ENCODE peak calls at places on chromosome 4, in seven cellular contexts. P is stomach; B is CD8-positive, alpha-beta T cell; G is GM23338; X is colonic mucosa; I is suprapubic skin; V is mucosa of descending colon. D is an unnamed sample.

GRCh38 chr4:87523307-87523706 is 5.9 kb downstream of the SPARCL1 start:
- DNase-seq in I (no peak), V (no peak), P (no peak), B (no peak), G (no peak), X (no peak), D (no peak)

GRCh38 chr4:5956285-5957021 is 61.8 kb downstream of the C4orf50 start:
- DNase-seq in P (peak; percentile 45), I (peak; percentile 75), B (no peak), X (no peak), G (peak; percentile 50), V (no peak), D (no peak)

GRCh38 chr4:38948551-38948950 is 80.9 kb downstream of the FAM114A1 start:
- DNase-seq in P (no peak), G (no peak), I (no peak), X (no peak), V (peak; percentile 31), B (no peak), D (peak; percentile 85)

GRCh38 chr4:112994732-112995131 is 54.7 kb upstream of the ANK2 start:
- DNase-seq in I (no peak), P (no peak), V (no peak), B (no peak), X (no peak), G (no peak), D (no peak)

GRCh38 chr4:106583567-106583966 is 215.0 kb upstream of the GIMD1 start:
- DNase-seq in G (peak; percentile 5), B (no peak), X (no peak), P (no peak), V (no peak), I (no peak), D (peak; percentile 84)

GRCh38 chr4:114272226-114272625 is 292.8 kb upstream of the ARSJ start:
- DNase-seq in B (no peak), G (no peak), P (no peak), I (no peak), V (no peak), X (no peak), D (peak; percentile 94)

GRCh38 chr4:130210871-130211270 is 1114.9 kb downstream of the C4orf33 start:
- DNase-seq in V (no peak), B (no peak), P (no peak), G (no peak), I (no peak), X (no peak), D (peak; percentile 64)

GRCh38 chr4:83022724-83023427 is 12.1 kb upstream of the COPS4 start:
- DNase-seq in G (no peak), B (no peak), I (no peak), V (no peak), X (no peak), P (no peak), D (no peak)

GRCh38 chr4:40621592-40622512 is 7.8 kb downstream of the RBM47 start:
- DNase-seq in P (peak; percentile 82), V (no peak), B (no peak), I (peak; percentile 88), X (peak; percentile 63), G (peak; percentile 72), D (peak; percentile 99)

GRCh38 chr4:170089743-170090666 is at the start of gene AADAT:
- DNase-seq in P (peak; percentile 69), G (peak; percentile 95), B (no peak), I (peak; percentile 83), X (peak; percentile 76), V (peak; percentile 83), D (peak; percentile 19)

GRCh38 chr4:41882622-41883347 is 52.4 kb upstream of the TMEM33 start:
- DNase-seq in P (peak; percentile 42), I (no peak), B (peak; percentile 24), X (peak; percentile 38), G (peak; percentile 57), V (peak; percentile 59), D (no peak)

GRCh38 chr4:156560701-156561100 is 410.9 kb downstream of the PDGFC start:
- DNase-seq in V (no peak), I (no peak), B (no peak), X (no peak), G (no peak), P (no peak), D (no peak)

GRCh38 chr4:120842046-120842445 is 80.5 kb downstream of the PRDM5 start:
- DNase-seq in G (no peak), X (no peak), B (no peak), P (no peak), V (no peak), I (no peak), D (no peak)

GRCh38 chr4:95551653-95552052 is 2.9 kb upstream of the UNC5C start:
- DNase-seq in P (no peak), G (no peak), I (no peak), V (no peak), B (no peak), X (no peak), D (no peak)

GRCh38 chr4:2251795-2252529 is 9.9 kb downstream of the MXD4 start:
- DNase-seq in X (peak; percentile 9), P (peak; percentile 23), B (no peak), I (peak; percentile 45), V (no peak), G (no peak), D (no peak)

GRCh38 chr4:40303751-40304150 is 31.4 kb upstream of the CHRNA9 start:
- DNase-seq in G (no peak), P (no peak), V (no peak), B (no peak), I (no peak), X (no peak), D (no peak)

GRCh38 chr4:53959373-53959772 is 105.0 kb downstream of the CHIC2 start:
- DNase-seq in P (no peak), G (no peak), I (no peak), B (no peak), V (no peak), X (no peak), D (no peak)

GRCh38 chr4:88522702-88523324 is 763 bp downstream of the PYURF start:
- DNase-seq in I (no peak), B (no peak), V (peak; percentile 45), G (peak; percentile 41), X (peak; percentile 47), P (peak; percentile 38), D (no peak)

GRCh38 chr4:146105464-146105863 is 70.1 kb upstream of the LSM6 start:
- DNase-seq in I (no peak), P (no peak), B (no peak), G (no peak), V (no peak), X (no peak), D (no peak)

DNA sequence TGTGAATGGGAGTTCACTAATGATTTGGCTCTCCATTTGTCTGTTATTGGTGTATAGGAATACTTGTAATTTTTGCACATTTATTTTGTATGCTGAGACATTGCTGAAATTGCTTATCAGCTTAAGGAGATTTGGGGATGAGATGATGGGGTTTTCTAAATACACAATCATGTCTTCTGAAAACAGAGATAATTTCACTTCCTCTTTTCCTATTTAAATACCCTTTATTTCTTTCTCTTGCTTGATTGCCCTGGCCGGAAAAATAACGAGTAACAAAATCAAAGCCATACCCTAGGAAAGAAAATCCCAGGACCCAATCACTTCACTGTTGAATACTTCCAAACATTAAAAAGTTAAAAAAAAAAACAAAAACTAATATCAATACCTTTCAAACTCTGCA is 67.7 kb upstream of the UGT2B4 start:
- DNase-seq in V (no peak), G (no peak), X (no peak), P (no peak), B (no peak), I (no peak), D (no peak)
- H3K4me3 ChIP-seq in V (no peak overlapping the region), G (no peak overlapping the region), X (no peak overlapping the region), P (no peak overlapping the region), B (no peak overlapping the region), I (no peak overlapping the region), D (no peak overlapping the region)

DNA sequence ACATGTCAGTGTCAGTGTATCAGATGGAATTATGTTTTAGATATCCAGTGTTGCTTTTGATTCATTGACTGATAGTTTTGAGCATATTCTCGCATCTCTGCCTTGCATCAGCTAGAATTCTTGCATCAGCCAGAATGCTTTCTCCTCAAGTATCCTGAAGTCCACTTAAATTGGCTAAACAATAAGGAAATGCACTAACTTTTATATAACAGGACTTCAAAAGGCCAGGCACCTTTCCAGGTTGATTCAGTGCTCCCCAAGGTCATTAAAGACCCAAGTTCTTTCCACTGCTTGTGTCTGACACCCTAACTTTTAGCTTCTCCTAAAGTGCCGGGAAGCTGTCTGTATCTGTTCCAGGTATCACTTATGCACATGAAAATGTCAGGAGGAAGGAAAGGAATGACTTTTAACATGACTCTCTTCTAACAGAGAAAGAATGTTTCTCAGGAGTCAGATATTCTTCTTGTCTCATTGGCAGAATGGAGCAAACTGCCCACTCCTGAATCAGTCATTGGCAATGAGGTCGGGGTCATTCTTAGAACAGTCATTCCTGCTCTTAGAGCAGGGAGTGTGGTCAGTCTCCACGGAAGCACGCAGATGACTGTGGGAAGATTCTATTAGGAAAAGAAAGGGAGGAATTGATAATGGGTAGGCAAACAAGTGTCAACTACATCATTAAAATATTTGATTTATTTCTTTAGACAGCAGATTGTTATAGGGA is 92.9 kb upstream of the TLL1 start:
- DNase-seq in B (no peak), X (no peak), V (no peak), P (no peak), I (no peak), G (no peak), D (no peak)
- H3K4me3 ChIP-seq in B (no peak overlapping the region), X (no peak overlapping the region), V (no peak overlapping the region), P (no peak overlapping the region), I (no peak overlapping the region), G (no peak overlapping the region), D (no peak overlapping the region)

DNA sequence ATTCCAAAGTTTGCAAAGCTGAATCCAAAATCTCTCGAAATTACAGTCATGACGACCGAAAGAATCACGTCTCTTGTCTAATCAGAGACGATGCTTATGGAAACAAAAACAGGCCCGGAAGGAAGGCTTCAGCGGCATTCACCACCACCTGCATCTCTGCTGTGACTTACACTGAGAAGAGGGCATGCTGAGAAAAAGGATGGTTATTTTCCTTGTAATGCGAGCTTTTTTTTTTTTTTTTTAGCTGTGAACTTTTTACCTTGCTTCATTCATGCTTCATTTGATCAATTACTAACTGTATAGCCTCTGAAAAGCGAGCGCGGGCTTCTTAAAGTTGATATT is 209.2 kb downstream of the SOWAHB start:
- DNase-seq in B (no peak), I (no peak), P (no peak), X (no peak), G (peak; percentile 44), V (no peak), D (no peak)
- H3K4me3 ChIP-seq in B (peak overlapping the region; percentile 31), I (peak overlapping the region; percentile 65), P (peak overlapping the region; percentile 64), X (peak overlapping the region; percentile 54), G (peak overlapping the region; percentile 68), V (no peak overlapping the region), D (peak overlapping the region; percentile 58)

DNA sequence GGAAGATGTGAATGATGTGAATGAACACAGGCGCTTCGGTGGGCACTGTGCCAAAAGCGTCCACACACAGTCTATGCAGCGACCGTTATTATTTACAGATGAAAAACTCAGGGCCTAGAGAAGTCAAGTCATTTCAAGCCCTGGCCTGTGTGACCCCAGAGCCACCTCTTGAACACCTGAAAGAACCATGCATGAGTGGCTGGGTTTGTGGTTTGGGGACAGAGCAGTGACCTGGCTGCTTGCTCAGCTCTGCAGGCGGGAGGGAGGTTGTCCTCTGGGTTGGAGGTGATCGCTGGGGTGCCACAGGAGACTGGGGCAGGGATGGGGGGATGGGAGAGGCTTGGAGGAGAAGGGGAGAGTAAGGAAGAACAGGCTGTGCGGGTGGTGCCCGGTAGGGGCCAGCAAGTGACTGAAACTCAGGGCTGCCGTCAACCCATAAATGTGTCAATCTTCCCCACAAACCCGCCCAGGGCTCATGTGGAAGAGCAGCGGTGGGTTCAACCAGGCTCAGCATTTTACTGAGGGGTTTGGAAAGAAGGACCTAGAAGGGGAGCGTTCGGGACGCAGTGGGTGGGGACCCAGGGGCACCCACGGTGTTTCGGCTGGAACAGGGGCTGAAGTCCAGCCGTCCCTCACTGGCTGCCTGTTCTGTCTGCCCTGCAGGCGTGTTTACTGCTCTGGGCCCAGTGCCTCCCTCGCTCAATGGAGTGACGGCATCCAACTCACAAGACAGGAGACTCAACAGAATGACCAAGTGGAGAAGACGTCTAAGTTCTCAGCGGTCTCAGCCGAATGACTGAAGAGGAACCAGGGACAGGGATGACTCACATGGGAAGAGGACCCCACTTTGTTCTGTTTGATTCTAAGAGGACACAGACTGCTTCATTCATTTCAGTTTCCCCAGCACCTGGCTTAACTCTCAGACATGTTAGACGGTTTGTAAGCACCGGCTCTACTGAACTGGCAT is 167.8 kb downstream of the AFAP1 start:
- DNase-seq in B (no peak), G (no peak), V (peak; percentile 73), I (no peak), X (peak; percentile 66), P (no peak), D (no peak)
- H3K4me3 ChIP-seq in B (no peak overlapping the region), G (no peak overlapping the region), V (no peak overlapping the region), I (no peak overlapping the region), X (no peak overlapping the region), P (no peak overlapping the region), D (no peak overlapping the region)

D was measured in astrocyte of the cerebellum.